ENCODE peak calls at places on chromosomes 12 and 14, in eight cellular contexts. D, C, H, M, U, O, R and L are unnamed samples.

GRCh38 chr14:33782923-33783322 is 168.0 kb downstream of the EGLN3 start:
- DNase-seq in H (no peak), C (no peak), O (no peak), R (no peak), D (no peak), U (no peak), M (no peak), L (no peak)

GRCh38 chr12:63978519-63978918 is 134.0 kb downstream of the SRGAP1 start:
- DNase-seq in R (no peak), M (no peak), C (no peak), U (no peak), H (no peak), D (no peak), O (no peak), L (no peak)

GRCh38 chr12:53176750-53177149 is 3.8 kb upstream of the ZNF740 start:
- DNase-seq in H (no peak), O (no peak), U (no peak), C (no peak), D (no peak), M (no peak), R (no peak), L (no peak)

GRCh38 chr12:124994435-124994975 is 1.1 kb downstream of the BRI3BP start:
- DNase-seq in H (no peak), D (no peak), M (peak; percentile 79), C (peak; percentile 51), O (no peak), U (peak; percentile 81), R (no peak), L (no peak)

GRCh38 chr12:2851931-2852330 is 4.9 kb downstream of the TEX52 start:
- DNase-seq in U (no peak), O (no peak), C (no peak), R (no peak), M (no peak), H (no peak), D (no peak), L (no peak)

GRCh38 chr14:38143651-38144505 is 63.8 kb upstream of the SSTR1 start:
- DNase-seq in O (no peak), D (no peak), M (no peak), H (no peak), R (no peak), U (no peak), C (no peak), L (no peak)

GRCh38 chr12:124518051-124518932 is 49.1 kb downstream of the NCOR2 start:
- DNase-seq in H (peak; percentile 99), U (peak; percentile 97), D (no peak), O (peak; percentile 99), R (no peak), C (peak; percentile 99), M (no peak), L (peak; percentile 100)

GRCh38 chr12:4217091-4217490 is 56.5 kb upstream of the CCND2 start:
- DNase-seq in M (no peak), O (no peak), R (no peak), U (no peak), D (no peak), H (no peak), C (no peak), L (no peak)

GRCh38 chr12:24172773-24173447 is 223.4 kb upstream of the SOX5 start:
- DNase-seq in O (no peak), U (no peak), C (no peak), H (no peak), D (no peak), R (peak; percentile 20), M (no peak), L (no peak)

GRCh38 chr12:98533723-98534251 is 18.4 kb downstream of the TMPO start:
- DNase-seq in H (no peak), R (no peak), O (no peak), U (no peak), C (no peak), D (no peak), M (no peak), L (no peak)

GRCh38 chr12:52836042-52836466 is 1.9 kb upstream of the KRT79 start:
- DNase-seq in U (no peak), D (no peak), H (no peak), O (no peak), C (no peak), R (no peak), M (no peak), L (no peak)

GRCh38 chr12:67400742-67401141 is 131.6 kb downstream of the CAND1 start:
- DNase-seq in R (no peak), H (no peak), D (no peak), U (no peak), M (no peak), C (no peak), O (no peak), L (no peak)

GRCh38 chr14:68520637-68521556 is 272.0 kb downstream of the ZFP36L1 start:
- DNase-seq in O (peak; percentile 43), H (no peak), U (peak; percentile 62), C (peak; percentile 64), M (no peak), R (no peak), D (peak; percentile 62), L (no peak)

DNA sequence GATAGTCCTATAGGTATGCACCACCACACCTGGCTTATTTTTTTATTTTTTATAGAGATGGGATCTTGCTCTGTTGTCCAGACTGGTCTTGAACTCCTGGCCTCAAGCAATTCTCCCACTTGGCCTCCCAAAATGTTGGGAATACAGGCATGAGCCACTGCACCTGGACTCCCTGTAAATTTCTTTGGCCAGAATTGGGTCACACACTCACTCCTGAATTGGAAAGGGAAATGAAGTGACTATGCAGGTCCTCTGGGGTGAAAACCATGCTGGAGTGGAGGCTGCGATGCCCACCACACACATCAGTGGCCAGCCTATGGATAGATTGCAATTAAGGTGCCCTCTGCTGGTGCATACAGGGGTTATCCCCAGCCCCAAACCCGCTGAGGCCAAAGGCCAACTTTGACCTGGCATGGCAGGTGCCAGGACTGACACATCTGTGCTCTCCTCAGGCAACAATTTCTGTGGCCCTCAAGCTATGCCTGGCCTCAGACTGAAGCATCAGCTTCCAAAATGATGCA is 125.6 kb downstream of the SLC38A6 start:
- DNase-seq in D (no peak), U (no peak), R (no peak), C (no peak), H (no peak), O (no peak), M (no peak), L (no peak)
- TF ChIP-seq CTCF in D (peak; percentile 68), U (no peak), R (peak; percentile 7), C (no peak), H (no peak), O (no peak), M (peak; percentile 2), L (no peak)

GRCh38 chr12:10070380-10070779 is 28.4 kb downstream of the CLEC1A start:
- DNase-seq in R (no peak), C (no peak), U (no peak), O (no peak), H (no peak), D (no peak), M (no peak), L (no peak)

GRCh38 chr12:10067259-10067658 is 31.5 kb downstream of the CLEC1A start:
- DNase-seq in O (no peak), C (no peak), M (no peak), H (no peak), D (no peak), R (no peak), U (no peak), L (no peak)

GRCh38 chr12:10068634-10069033 is 30.2 kb downstream of the CLEC1A start:
- DNase-seq in C (no peak), D (no peak), M (peak; percentile 68), U (no peak), O (no peak), H (no peak), R (no peak), L (no peak)

GRCh38 chr12:10069099-10069498 is 29.7 kb downstream of the CLEC1A start:
- DNase-seq in M (peak; percentile 56), O (no peak), D (no peak), H (no peak), U (no peak), R (no peak), C (no peak), L (no peak)

DNA sequence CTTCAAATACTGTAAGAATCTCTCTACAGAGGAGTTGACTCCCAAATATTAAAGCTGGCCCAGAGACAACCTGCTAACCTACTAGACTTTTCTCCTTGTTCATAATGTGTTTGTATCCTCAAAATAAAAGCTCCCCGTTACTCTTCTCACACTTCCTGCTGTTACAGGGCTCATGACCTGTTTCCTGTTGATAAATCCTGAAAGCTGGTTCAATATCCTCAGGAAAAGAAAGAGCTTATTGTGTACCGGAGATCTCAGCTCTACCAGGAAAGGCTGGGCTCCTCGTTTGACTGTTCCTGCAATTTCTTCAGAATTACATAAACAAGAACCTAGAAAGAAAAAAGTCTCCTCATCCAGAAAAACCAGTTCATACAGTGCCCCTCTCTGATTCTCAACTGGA is 30.8 kb downstream of the CLEC1A start:
- DNase-seq in D (no peak), H (no peak), C (no peak), O (no peak), R (no peak), M (no peak), U (no peak), L (no peak)
- TF ChIP-seq POLR2AphosphoS5 in D (no peak), H (no peak), C (no peak), O (peak; percentile 47), R (no peak), M (no peak), U (no peak), L (no peak)

GRCh38 chr14:58297412-58297761 is 968 bp upstream of the ARID4A start:
- DNase-seq in O (no peak), U (no peak), R (no peak), H (no peak), D (no peak), C (peak; percentile 33), M (no peak), L (no peak)

GRCh38 chr14:58298880-58299664 is 717 bp downstream of the ARID4A start:
- DNase-seq in M (no peak), C (peak; percentile 30), U (peak; percentile 45), D (no peak), H (no peak), O (peak; percentile 29), R (no peak), L (peak; percentile 72)

GRCh38 chr14:58298477-58298879 is at the start of gene ARID4A:
- DNase-seq in D (no peak), U (peak; percentile 92), R (no peak), H (peak; percentile 83), M (no peak), O (no peak), C (peak; percentile 87), L (peak; percentile 98)

GRCh38 chr14:58296731-58297130 is 1.6 kb upstream of the ARID4A start:
- DNase-seq in C (no peak), H (no peak), O (no peak), M (no peak), R (no peak), D (no peak), U (no peak), L (no peak)

GRCh38 chr14:58297762-58298476 is 436 bp upstream of the ARID4A start:
- DNase-seq in D (peak; percentile 99), U (peak; percentile 99), M (peak; percentile 99), C (peak; percentile 98), O (peak; percentile 99), R (peak; percentile 100), H (peak; percentile 98), L (peak; percentile 99)
- TF ChIP-seq CTCF in D (no peak), U (peak; percentile 33), M (no peak), C (no peak), O (peak; percentile 35), R (no peak), H (no peak), L (no peak)

DNA sequence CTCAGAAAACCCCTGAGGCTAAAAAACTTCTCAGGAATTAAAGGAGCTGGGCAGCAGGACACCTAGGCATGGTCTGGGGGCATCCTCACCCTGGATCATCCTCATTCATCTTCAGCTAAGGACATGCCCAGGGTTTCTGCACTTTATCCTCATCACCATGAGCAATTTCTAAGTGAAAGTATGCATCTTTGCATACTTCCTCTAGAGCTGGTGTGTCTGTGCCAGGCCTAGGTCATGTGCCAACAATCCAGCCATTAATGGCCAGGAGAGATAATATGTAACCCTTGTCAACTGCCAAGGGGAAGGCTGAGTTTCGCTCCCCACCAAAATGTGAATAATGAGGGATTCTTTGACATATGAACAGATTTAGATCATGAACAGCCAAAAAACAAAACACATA is 160.5 kb downstream of the KITLG start:
- DNase-seq in U (no peak), O (no peak), H (no peak), M (no peak), D (no peak), C (peak; percentile 30), R (no peak), L (no peak)
- TF ChIP-seq POLR2AphosphoS5 in U (peak; percentile 11), O (no peak), H (no peak), M (no peak), D (no peak), C (no peak), R (no peak), L (no peak)